ENCODE peak calls at places on chromosomes 7 and 10, in ten cellular contexts. One of them, this sample, is unnamed.

GRCh38 chr10:71905164-71905563 is 54.1 kb upstream of the PSAP start:
- DNase-seq in dorsolateral prefrontal cortex: no peak
- DNase-seq in stomach: no peak
- DNase-seq in aorta: no peak
- DNase-seq in CD4-positive, alpha-beta T cell: no peak
- DNase-seq in heart right ventricle: no peak
- DNase-seq in H7: no peak
- DNase-seq in neuronal stem cell: no peak
- DNase-seq in IMR-90: no peak
- DNase-seq in adrenal gland: no peak
- DNase-seq in this sample: no peak

GRCh38 chr10:133358162-133358919 is 522 bp upstream of the FUOM start:
- DNase-seq in dorsolateral prefrontal cortex: no peak
- DNase-seq in stomach: no peak
- DNase-seq in aorta: no peak
- DNase-seq in CD4-positive, alpha-beta T cell: no peak
- DNase-seq in heart right ventricle: no peak
- DNase-seq in H7: no peak
- DNase-seq in neuronal stem cell: no peak
- DNase-seq in IMR-90: no peak
- DNase-seq in adrenal gland: no peak
- DNase-seq in this sample: peak; percentile 53

GRCh38 chr7:209846-210245 is 17.5 kb downstream of the FAM20C start:
- DNase-seq in dorsolateral prefrontal cortex: no peak
- DNase-seq in stomach: no peak
- DNase-seq in aorta: no peak
- DNase-seq in CD4-positive, alpha-beta T cell: no peak
- DNase-seq in heart right ventricle: no peak
- DNase-seq in H7: no peak
- DNase-seq in neuronal stem cell: no peak
- DNase-seq in IMR-90: no peak
- DNase-seq in adrenal gland: no peak
- DNase-seq in this sample: no peak

GRCh38 chr7:83468251-83468739 is 180.6 kb downstream of the SEMA3E start:
- DNase-seq in dorsolateral prefrontal cortex: peak; percentile 91
- DNase-seq in stomach: peak; percentile 83
- DNase-seq in aorta: peak; percentile 88
- DNase-seq in CD4-positive, alpha-beta T cell: no peak
- DNase-seq in heart right ventricle: peak; percentile 70
- DNase-seq in H7: no peak
- DNase-seq in neuronal stem cell: peak; percentile 47
- DNase-seq in IMR-90: peak; percentile 99
- DNase-seq in adrenal gland: peak; percentile 96
- DNase-seq in this sample: peak; percentile 31

GRCh38 chr7:111238891-111239290 is 148.0 kb downstream of the LRRN3 start:
- DNase-seq in dorsolateral prefrontal cortex: no peak
- DNase-seq in stomach: no peak
- DNase-seq in aorta: no peak
- DNase-seq in CD4-positive, alpha-beta T cell: no peak
- DNase-seq in heart right ventricle: no peak
- DNase-seq in H7: no peak
- DNase-seq in neuronal stem cell: no peak
- DNase-seq in IMR-90: peak; percentile 22
- DNase-seq in adrenal gland: no peak
- DNase-seq in this sample: no peak

GRCh38 chr7:157784114-157784835 is 447.5 kb downstream of the DNAJB6 start:
- DNase-seq in dorsolateral prefrontal cortex: no peak
- DNase-seq in stomach: no peak
- DNase-seq in aorta: peak; percentile 33
- DNase-seq in CD4-positive, alpha-beta T cell: no peak
- DNase-seq in heart right ventricle: no peak
- DNase-seq in H7: no peak
- DNase-seq in neuronal stem cell: no peak
- DNase-seq in IMR-90: no peak
- DNase-seq in adrenal gland: no peak
- DNase-seq in this sample: peak; percentile 65

GRCh38 chr10:25465582-25466372 is 291.0 kb downstream of the GPR158 start:
- DNase-seq in dorsolateral prefrontal cortex: no peak
- DNase-seq in stomach: no peak
- DNase-seq in aorta: peak; percentile 26
- DNase-seq in CD4-positive, alpha-beta T cell: no peak
- DNase-seq in heart right ventricle: no peak
- DNase-seq in H7: no peak
- DNase-seq in neuronal stem cell: no peak
- DNase-seq in IMR-90: no peak
- DNase-seq in adrenal gland: no peak
- DNase-seq in this sample: no peak

GRCh38 chr10:62860946-62861345 is 44.8 kb upstream of the EGR2 start:
- DNase-seq in dorsolateral prefrontal cortex: no peak
- DNase-seq in stomach: no peak
- DNase-seq in aorta: no peak
- DNase-seq in CD4-positive, alpha-beta T cell: no peak
- DNase-seq in heart right ventricle: no peak
- DNase-seq in H7: no peak
- DNase-seq in neuronal stem cell: no peak
- DNase-seq in IMR-90: no peak
- DNase-seq in adrenal gland: peak; percentile 34
- DNase-seq in this sample: no peak

GRCh38 chr10:132859084-132859855 is 73.3 kb upstream of the NKX6-2 start:
- DNase-seq in dorsolateral prefrontal cortex: no peak
- DNase-seq in stomach: no peak
- DNase-seq in aorta: no peak
- DNase-seq in CD4-positive, alpha-beta T cell: no peak
- DNase-seq in heart right ventricle: no peak
- DNase-seq in H7: peak; percentile 57
- DNase-seq in neuronal stem cell: no peak
- DNase-seq in IMR-90: no peak
- DNase-seq in adrenal gland: no peak
- DNase-seq in this sample: peak; percentile 10

GRCh38 chr7:28729685-28730084 is 228.4 kb downstream of the TRIL start:
- DNase-seq in dorsolateral prefrontal cortex: no peak
- DNase-seq in stomach: no peak
- DNase-seq in aorta: no peak
- DNase-seq in CD4-positive, alpha-beta T cell: no peak
- DNase-seq in heart right ventricle: no peak
- DNase-seq in H7: no peak
- DNase-seq in neuronal stem cell: no peak
- DNase-seq in IMR-90: peak; percentile 28
- DNase-seq in adrenal gland: no peak
- DNase-seq in this sample: no peak

GRCh38 chr7:113084499-113085172 is 2.0 kb downstream of the GPR85 start:
- DNase-seq in dorsolateral prefrontal cortex: no peak
- DNase-seq in stomach: no peak
- DNase-seq in aorta: no peak
- DNase-seq in CD4-positive, alpha-beta T cell: no peak
- DNase-seq in heart right ventricle: no peak
- DNase-seq in H7: no peak
- DNase-seq in neuronal stem cell: no peak
- DNase-seq in IMR-90: no peak
- DNase-seq in adrenal gland: no peak
- DNase-seq in this sample: no peak

GRCh38 chr10:938954-939678 is 7.6 kb upstream of the LARP4B start:
- DNase-seq in dorsolateral prefrontal cortex: no peak
- DNase-seq in stomach: no peak
- DNase-seq in aorta: no peak
- DNase-seq in CD4-positive, alpha-beta T cell: no peak
- DNase-seq in heart right ventricle: no peak
- DNase-seq in H7: no peak
- DNase-seq in neuronal stem cell: no peak
- DNase-seq in IMR-90: no peak
- DNase-seq in adrenal gland: no peak
- DNase-seq in this sample: no peak

GRCh38 chr10:24665001-24665400 is 58.7 kb downstream of the ARHGAP21 start:
- DNase-seq in dorsolateral prefrontal cortex: no peak
- DNase-seq in stomach: no peak
- DNase-seq in aorta: no peak
- DNase-seq in CD4-positive, alpha-beta T cell: no peak
- DNase-seq in heart right ventricle: no peak
- DNase-seq in H7: no peak
- DNase-seq in neuronal stem cell: no peak
- DNase-seq in IMR-90: no peak
- DNase-seq in adrenal gland: no peak
- DNase-seq in this sample: no peak

DNA sequence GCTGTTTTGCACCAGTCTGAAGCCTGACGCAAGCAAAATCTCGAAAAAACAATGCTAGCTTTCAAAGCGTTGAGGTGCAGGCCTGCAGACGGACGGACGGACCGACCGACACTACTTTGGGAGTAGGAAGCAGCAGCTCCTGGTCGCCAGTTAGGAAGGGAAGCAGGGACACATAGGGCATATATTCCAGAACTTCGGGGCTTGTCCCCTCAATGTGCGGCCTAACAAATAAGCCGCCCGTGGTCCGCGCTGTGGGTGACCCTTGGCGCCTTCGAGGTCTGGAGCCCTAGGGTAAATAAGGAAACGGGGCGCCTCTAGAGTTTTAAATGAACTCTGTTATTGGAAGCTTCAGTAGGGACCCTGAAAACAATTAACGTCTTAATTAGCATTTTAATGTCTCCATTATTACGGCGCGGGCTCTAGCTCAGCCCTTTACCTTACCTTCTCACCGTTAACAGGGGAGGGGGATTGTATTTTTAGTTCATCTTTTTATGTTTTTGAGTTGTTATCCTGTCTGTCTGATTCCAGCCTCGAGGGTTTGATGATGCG is 1.4 kb downstream of the HHEX start:
- DNase-seq in dorsolateral prefrontal cortex: no peak
- DNase-seq in stomach: no peak
- DNase-seq in aorta: peak; percentile 57
- DNase-seq in CD4-positive, alpha-beta T cell: no peak
- DNase-seq in heart right ventricle: no peak
- DNase-seq in H7: peak; percentile 72
- DNase-seq in neuronal stem cell: no peak
- DNase-seq in IMR-90: no peak
- DNase-seq in adrenal gland: peak; percentile 51
- DNase-seq in this sample: peak; percentile 43
- H3K27me3 ChIP-seq in dorsolateral prefrontal cortex: peaks cover 82% of the 10 kb centered on the region
- H3K27me3 ChIP-seq in stomach: no peaks in the 10 kb centered on the region
- H3K27me3 ChIP-seq in aorta: no peaks in the 10 kb centered on the region
- H3K27me3 ChIP-seq in CD4-positive, alpha-beta T cell: peaks cover 64% of the 10 kb centered on the region
- H3K27me3 ChIP-seq in heart right ventricle: peaks cover 80% of the 10 kb centered on the region
- H3K27me3 ChIP-seq in H7: peaks cover 84% of the 10 kb centered on the region
- H3K27me3 ChIP-seq in neuronal stem cell: peaks cover 68% of the 10 kb centered on the region
- H3K27me3 ChIP-seq in IMR-90: no peaks in the 10 kb centered on the region
- H3K27me3 ChIP-seq in adrenal gland: no peaks in the 10 kb centered on the region
- H3K27me3 ChIP-seq in this sample: peaks cover 44% of the 10 kb centered on the region

DNA sequence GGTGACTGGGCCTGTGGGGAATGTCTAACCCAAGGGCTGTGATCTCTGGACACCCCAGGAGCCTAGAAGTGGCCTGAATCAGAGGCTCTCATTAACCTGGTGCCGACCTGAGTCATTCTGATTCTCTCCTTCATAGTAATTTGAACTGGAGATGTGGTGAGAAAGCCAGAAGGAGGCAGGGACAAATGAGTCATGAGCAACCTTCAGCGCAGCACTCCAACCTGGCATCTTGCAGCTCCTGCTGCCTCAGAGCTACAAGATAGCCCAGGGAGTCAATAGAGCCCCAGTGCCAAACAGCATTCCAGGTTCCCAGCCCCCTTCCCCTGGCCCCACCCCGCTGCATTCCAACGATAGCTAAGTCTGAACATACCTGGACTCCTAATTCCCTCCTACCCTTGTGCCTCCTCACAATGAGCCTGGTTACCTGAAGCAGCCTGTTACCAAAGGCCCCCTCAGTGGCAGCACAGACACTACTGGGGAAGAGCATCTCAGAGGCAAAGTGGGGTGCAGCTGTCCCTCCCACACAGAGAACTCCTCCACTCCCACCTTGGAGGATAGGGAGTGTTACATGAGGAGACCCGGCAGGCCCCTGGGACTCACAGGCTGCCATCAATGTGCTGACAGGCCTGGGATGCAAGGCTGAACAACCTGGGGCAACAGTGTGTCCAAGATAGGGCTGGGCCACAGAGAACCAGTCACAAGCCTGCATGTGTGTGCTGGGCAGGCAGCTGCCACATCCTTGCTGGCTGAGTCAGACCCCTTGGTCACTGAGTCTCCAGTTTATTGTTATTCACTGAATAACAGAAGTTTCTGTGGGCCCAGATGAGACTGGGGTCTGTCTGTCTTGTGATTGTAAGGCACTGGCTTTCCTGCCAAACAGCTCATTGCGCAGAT is 76.8 kb upstream of the LEP start:
- DNase-seq in dorsolateral prefrontal cortex: peak; percentile 51
- DNase-seq in stomach: no peak
- DNase-seq in aorta: no peak
- DNase-seq in CD4-positive, alpha-beta T cell: no peak
- DNase-seq in heart right ventricle: no peak
- DNase-seq in H7: no peak
- DNase-seq in neuronal stem cell: no peak
- DNase-seq in IMR-90: peak; percentile 86
- DNase-seq in adrenal gland: peak; percentile 36
- DNase-seq in this sample: peak; percentile 63
- H3K27me3 ChIP-seq in dorsolateral prefrontal cortex: peaks cover 25% of the 10 kb centered on the region
- H3K27me3 ChIP-seq in stomach: peaks cover 14% of the 10 kb centered on the region
- H3K27me3 ChIP-seq in aorta: no peaks in the 10 kb centered on the region
- H3K27me3 ChIP-seq in CD4-positive, alpha-beta T cell: peaks cover 56% of the 10 kb centered on the region
- H3K27me3 ChIP-seq in heart right ventricle: peaks cover 90% of the 10 kb centered on the region
- H3K27me3 ChIP-seq in H7: peaks cover 70% of the 10 kb centered on the region
- H3K27me3 ChIP-seq in neuronal stem cell: peaks cover 44% of the 10 kb centered on the region
- H3K27me3 ChIP-seq in IMR-90: peaks cover 41% of the 10 kb centered on the region
- H3K27me3 ChIP-seq in adrenal gland: peaks cover 47% of the 10 kb centered on the region
- H3K27me3 ChIP-seq in this sample: peaks cover 99% of the 10 kb centered on the region

DNA sequence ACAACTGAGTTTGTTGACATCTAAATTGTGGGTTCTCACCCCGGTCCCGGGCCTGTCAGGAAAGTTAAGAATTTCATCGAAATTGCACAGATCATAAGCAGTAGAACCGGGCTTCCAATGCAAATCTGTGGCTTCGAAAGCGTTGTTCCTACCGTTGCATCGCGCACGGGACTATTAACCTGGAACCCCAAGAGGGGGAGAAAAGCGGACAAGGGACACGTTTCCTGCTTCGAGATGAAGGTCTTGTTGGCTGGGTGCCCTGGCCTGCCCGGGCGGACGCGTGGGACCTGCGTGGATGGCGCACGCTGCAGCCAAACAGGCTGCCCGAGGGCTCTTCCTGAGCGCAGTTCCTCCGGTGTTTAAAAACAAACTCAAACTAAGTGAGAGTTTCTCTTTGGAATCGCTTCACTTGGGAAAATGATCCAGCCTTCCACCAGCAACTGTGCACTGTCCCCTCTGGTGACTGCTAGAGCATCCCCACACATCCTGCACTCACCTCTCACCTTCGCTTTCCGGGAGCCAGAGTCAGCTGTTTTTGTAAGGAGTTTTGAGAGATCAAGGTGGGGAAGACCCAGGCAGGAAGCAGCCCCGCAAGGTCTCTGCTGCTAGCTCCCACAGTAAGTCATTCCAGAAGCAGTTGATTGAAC is 5.1 kb upstream of the TBX20 start:
- DNase-seq in dorsolateral prefrontal cortex: no peak
- DNase-seq in stomach: no peak
- DNase-seq in aorta: no peak
- DNase-seq in CD4-positive, alpha-beta T cell: no peak
- DNase-seq in heart right ventricle: no peak
- DNase-seq in H7: peak; percentile 54
- DNase-seq in neuronal stem cell: no peak
- DNase-seq in IMR-90: no peak
- DNase-seq in adrenal gland: no peak
- DNase-seq in this sample: peak; percentile 41
- H3K27me3 ChIP-seq in dorsolateral prefrontal cortex: peaks cover 100% of the 10 kb centered on the region
- H3K27me3 ChIP-seq in stomach: peaks cover 24% of the 10 kb centered on the region
- H3K27me3 ChIP-seq in aorta: no peaks in the 10 kb centered on the region
- H3K27me3 ChIP-seq in CD4-positive, alpha-beta T cell: peaks cover 99% of the 10 kb centered on the region
- H3K27me3 ChIP-seq in heart right ventricle: peaks cover 100% of the 10 kb centered on the region
- H3K27me3 ChIP-seq in H7: peaks cover 99% of the 10 kb centered on the region
- H3K27me3 ChIP-seq in neuronal stem cell: peaks cover 97% of the 10 kb centered on the region
- H3K27me3 ChIP-seq in IMR-90: peaks cover 85% of the 10 kb centered on the region
- H3K27me3 ChIP-seq in adrenal gland: peaks cover 87% of the 10 kb centered on the region
- H3K27me3 ChIP-seq in this sample: peaks cover 91% of the 10 kb centered on the region

GRCh38 chr7:78448915-78449314 is 650.3 kb downstream of the PHTF2 start:
- DNase-seq in dorsolateral prefrontal cortex: no peak
- DNase-seq in stomach: no peak
- DNase-seq in aorta: no peak
- DNase-seq in CD4-positive, alpha-beta T cell: no peak
- DNase-seq in heart right ventricle: no peak
- DNase-seq in H7: no peak
- DNase-seq in neuronal stem cell: no peak
- DNase-seq in IMR-90: no peak
- DNase-seq in adrenal gland: no peak
- DNase-seq in this sample: no peak
- H3K27me3 ChIP-seq in dorsolateral prefrontal cortex: no peaks in the 10 kb centered on the region
- H3K27me3 ChIP-seq in stomach: no peaks in the 10 kb centered on the region
- H3K27me3 ChIP-seq in aorta: no peaks in the 10 kb centered on the region
- H3K27me3 ChIP-seq in CD4-positive, alpha-beta T cell: no peaks in the 10 kb centered on the region
- H3K27me3 ChIP-seq in heart right ventricle: no peaks in the 10 kb centered on the region
- H3K27me3 ChIP-seq in H7: no peaks in the 10 kb centered on the region
- H3K27me3 ChIP-seq in neuronal stem cell: no peaks in the 10 kb centered on the region
- H3K27me3 ChIP-seq in IMR-90: no peaks in the 10 kb centered on the region
- H3K27me3 ChIP-seq in adrenal gland: no peaks in the 10 kb centered on the region
- H3K27me3 ChIP-seq in this sample: no peaks in the 10 kb centered on the region

This sample was measured in left lung.